ENCODE peak calls at places on chromosomes 2 and 18, in four cellular contexts. W is GM12878, A is HepG2, K is K562. I is an unnamed sample.

GRCh38 chr2:42012137-42012536 is 35.7 kb upstream of the PKDCC start:
- DNase-seq in W (no peak), A (no peak), K (no peak), I (no peak)

GRCh38 chr18:64785686-64786085 is 636.8 kb upstream of the LINC00305 start:
- DNase-seq in W (no peak), A (no peak), K (no peak), I (no peak)

GRCh38 chr2:239251971-239252370 is 148.8 kb downstream of the HDAC4 start:
- DNase-seq in W (no peak), A (no peak), K (no peak), I (no peak)

GRCh38 chr2:183185534-183185933 is 61.3 kb downstream of the NUP35 start:
- DNase-seq in W (no peak), A (peak), K (no peak), I (no peak)

GRCh38 chr2:126890136-126890961 is 8.3 kb upstream of the TEX51 start:
- DNase-seq in W (no peak), A (no peak), K (no peak), I (no peak)

GRCh38 chr2:237864940-237865622 is 5.7 kb downstream of the RAMP1 start:
- DNase-seq in W (no peak), A (no peak), K (no peak), I (no peak)

GRCh38 chr2:213235741-213236140 is 48.5 kb upstream of the SPAG16 start:
- DNase-seq in W (no peak), A (no peak), K (no peak), I (no peak)

GRCh38 chr2:28624798-28625701 is 126.6 kb upstream of the PPP1CB start:
- DNase-seq in W (peak), A (peak), K (no peak), I (peak)

GRCh38 chr2:170711196-170711773 is 3.9 kb upstream of the SP5 start:
- DNase-seq in W (no peak), A (peak), K (no peak), I (no peak)

GRCh38 chr18:76460482-76460881 is 34.6 kb downstream of the ZNF516 start:
- DNase-seq in W (no peak), A (no peak), K (no peak), I (no peak)

GRCh38 chr18:36947820-36948348 is 119.0 kb downstream of the KIAA1328 start:
- DNase-seq in W (no peak), A (no peak), K (no peak), I (no peak)

GRCh38 chr2:236841389-236841788 is 244.3 kb upstream of the COPS8 start:
- DNase-seq in W (no peak), A (no peak), K (no peak), I (no peak)

GRCh38 chr2:236843604-236844003 is 242.1 kb upstream of the COPS8 start:
- DNase-seq in W (no peak), A (no peak), K (no peak), I (no peak)

GRCh38 chr2:236840857-236841256 is 244.8 kb upstream of the COPS8 start:
- DNase-seq in W (no peak), A (no peak), K (no peak), I (no peak)

GRCh38 chr2:236840215-236840614 is 245.5 kb upstream of the COPS8 start:
- DNase-seq in W (no peak), A (no peak), K (no peak), I (no peak)

DNA sequence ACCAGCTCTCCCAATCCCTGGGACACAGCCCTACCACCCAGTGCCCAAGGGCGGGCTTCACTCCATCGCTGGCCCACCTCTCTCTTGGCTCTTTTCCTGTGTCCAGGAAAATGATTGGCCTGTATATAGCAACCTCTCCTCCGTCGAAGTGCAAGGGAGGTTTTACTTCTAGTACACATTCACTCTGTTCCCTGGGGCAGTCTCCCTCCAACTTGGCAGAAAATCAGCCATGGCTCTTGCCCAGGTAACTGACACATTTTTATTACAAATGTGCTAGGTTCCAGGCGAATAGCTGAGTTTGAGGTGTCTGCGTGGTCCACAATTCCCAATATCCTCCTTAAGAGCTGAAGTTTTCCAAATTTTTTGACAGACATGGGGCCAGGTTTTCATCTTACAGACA is 242.6 kb upstream of the COPS8 start:
- DNase-seq in W (no peak), A (no peak), K (no peak), I (no peak)
- TF ChIP-seq CBX5 in W (no peak), A (no peak), K (no peak), I (no peak)

DNA sequence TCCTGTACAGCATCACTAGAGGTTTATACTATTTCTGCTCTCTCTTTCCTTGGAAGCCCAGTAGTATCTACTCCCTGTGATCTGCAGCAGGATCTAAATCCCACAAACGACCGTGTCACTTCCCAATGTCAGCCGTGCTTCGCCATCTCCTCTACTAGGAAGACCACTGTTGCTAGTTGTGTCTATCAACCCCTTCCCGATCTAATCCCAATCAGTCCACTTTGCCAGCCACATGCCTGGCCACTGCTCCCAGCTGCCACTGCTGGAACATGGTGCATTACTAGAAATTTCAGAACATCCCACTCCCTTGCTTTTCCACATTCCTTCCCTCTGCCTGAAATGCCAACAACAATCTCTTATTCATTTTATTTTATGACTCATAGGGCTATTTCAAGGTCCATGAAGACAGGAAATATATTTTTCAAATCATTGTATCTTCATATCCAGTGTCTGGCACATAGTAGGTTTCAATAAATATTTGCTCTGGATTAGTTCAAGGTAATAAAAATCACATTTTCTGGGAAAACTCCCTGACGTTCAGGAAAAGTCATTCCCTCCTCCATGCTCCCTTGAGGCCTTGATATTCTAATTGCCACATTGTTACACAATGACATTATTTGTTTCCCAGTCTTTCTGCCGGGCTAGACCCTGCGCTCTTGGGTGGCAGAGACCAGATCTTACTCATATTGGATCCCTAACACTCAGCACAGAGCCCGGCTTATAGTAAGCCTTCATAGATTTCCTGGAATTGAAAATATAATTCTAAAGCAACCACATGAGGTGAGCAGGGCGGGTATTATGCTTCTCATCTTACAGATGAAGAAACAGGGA is 2.1 kb upstream of the TRIB2 start:
- DNase-seq in W (no peak), A (no peak), K (no peak), I (no peak)
- TF ChIP-seq CBX5 in W (no peak), A (no peak), K (no peak), I (no peak)

DNA sequence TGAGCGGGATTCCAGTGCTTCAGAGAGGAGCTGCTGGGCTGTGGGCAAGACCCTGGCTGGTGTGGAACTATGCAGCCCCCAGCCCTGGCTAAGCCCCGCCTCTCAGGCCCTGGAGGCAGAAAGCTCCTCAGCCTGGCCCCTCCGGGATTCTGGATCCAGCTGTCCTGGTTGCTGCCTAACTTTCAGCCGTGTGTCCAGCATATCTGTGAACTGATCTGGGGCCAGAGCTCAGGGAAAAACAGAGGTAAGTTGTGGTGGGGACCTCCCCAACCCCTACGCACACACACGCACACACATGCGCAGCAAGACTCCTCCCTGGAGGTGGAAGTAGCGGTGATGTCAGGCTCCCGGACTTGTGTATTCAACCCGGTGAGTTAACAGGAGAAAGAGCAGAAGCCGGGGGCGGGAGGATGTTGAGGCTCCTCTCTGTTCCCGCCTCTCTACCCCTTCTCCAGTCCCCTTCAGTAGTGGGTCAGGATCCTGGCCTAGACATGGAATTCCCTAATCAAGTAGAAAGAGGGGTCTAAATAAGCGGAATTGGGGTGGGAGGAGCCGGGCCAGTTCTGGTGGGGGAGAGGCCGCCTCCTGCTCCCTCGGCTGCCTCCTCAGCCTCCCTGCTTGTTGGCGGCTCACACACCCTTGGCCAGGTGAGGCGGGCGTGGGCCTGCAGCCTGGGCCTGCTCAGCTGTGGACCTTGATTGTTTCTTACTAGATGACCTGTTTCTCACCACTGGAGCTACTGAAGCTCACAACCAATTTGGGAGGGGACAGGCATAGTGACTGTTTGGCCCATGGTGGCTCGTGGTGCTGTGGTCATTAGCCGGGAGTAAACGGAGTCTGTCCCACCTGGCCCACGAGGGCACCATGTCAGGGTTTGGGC is 33.4 kb downstream of the SIX2 start:
- DNase-seq in W (no peak), A (no peak), K (no peak), I (no peak)
- TF ChIP-seq CBX5 in W (no peak), A (no peak), K (no peak), I (no peak)

DNA sequence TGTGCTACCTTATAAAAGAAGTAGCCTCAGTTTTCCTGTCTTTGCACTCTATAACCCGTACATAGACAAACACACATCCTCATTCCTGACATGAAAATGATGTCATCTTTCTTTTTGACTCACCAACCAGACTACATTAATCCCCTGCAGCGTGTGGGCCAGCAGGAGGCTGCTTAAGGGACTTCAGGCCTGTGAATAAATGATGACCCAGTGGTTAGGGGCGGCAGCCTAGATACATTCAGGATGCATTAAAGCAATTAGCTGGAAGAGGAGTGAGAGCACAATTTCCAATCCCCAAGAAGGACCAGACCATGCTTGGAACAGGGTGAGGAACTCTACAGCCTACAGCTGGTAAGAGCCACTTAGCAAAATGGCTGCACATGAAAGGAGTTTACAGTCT is 57.3 kb upstream of the KLF7 start:
- DNase-seq in W (peak), A (no peak), K (no peak), I (no peak)
- TF ChIP-seq CBX5 in W (no peak), A (no peak), K (no peak), I (no peak)

GRCh38 chr2:118492335-118492734 is 355.1 kb downstream of the EN1 start:
- DNase-seq in W (no peak), A (peak), K (no peak), I (no peak)
- TF ChIP-seq CBX5 in W (no peak), A (no peak), K (no peak), I (no peak)

DNA sequence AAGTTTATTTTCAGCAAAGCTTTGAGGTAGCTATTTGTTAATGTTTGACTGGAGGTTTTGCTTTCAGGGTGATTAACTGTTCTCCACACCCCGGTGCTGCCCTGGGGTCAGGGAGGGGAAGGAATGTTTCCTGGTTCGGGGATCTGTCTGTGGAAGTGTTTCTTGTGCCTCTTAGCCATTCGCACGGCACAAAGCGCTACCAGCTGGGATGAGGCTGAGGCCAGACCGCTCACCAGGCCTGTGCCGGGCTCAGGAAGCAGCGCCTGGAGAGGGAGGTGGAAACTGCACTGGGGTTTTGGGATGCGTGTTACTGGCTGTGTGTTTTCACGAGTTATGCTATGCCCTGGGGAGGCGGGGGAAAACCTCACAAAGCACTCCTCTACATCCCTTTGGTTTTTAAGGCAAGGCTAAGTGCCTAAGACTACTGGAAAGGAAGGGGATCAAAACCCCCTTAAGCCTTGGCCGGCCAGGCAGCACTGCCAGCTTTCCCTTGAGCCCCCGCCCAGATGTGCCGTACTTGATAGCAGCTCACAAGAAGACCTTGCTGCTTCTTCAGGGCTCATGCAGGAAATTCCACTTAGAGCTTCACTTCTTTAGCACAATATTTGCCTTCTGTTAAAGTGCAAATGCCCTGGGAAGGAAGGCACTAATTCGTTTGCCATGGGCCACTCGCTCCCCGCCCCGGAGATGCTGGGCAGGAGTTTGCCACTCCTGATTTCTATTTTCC is 65.7 kb upstream of the CNGA3 start:
- DNase-seq in W (no peak), A (no peak), K (no peak), I (no peak)
- TF ChIP-seq CBX5 in W (no peak), A (no peak), K (no peak), I (no peak)

GRCh38 chr2:100584811-100585210 is 22.0 kb downstream of the PDCL3 start:
- DNase-seq in W (no peak), A (no peak), K (no peak), I (no peak)
- TF ChIP-seq CBX5 in W (no peak), A (no peak), K (no peak), I (no peak)

GRCh38 chr2:236684534-236685256 is 115.1 kb downstream of the ACKR3 start:
- DNase-seq in W (no peak), A (no peak), K (no peak), I (peak)
- TF ChIP-seq CBX5 in W (no peak), A (no peak), K (no peak), I (no peak)

GRCh38 chr18:28905509-28905908 is 728.6 kb upstream of the CDH2 start:
- DNase-seq in W (no peak), A (no peak), K (no peak), I (no peak)
- TF ChIP-seq CBX5 in W (no peak), A (no peak), K (no peak), I (no peak)